ENCODE peak calls at places on chromosomes 13 and 19, in nine cellular contexts. T is body of pancreas; A is uterus; W is ascending aorta; M is breast epithelium; Z is effector memory CD4-positive, alpha-beta T cell; F is Panc1; V is Caco-2; R is fibroblast of lung. P is an unnamed sample. For H3K9me3, the result is how much of the 10 kb centered on the place peaks cover.

GRCh38 chr13:73608731-73609485 is 525.3 kb downstream of the KLF12 start:
- DNase-seq in T (no peak), A (no peak), W (no peak), M (no peak), Z (no peak), F (no peak), V (no peak), R (no peak), P (no peak)

GRCh38 chr13:80528733-80529132 is 187.8 kb upstream of the SPRY2 start:
- DNase-seq in T (no peak), A (no peak), W (no peak), M (no peak), Z (no peak), F (no peak), V (no peak), R (no peak), P (no peak)

GRCh38 chr13:109816112-109816978 is 30.0 kb upstream of the IRS2 start:
- DNase-seq in T (peak), A (no peak), W (no peak), M (no peak), Z (no peak), F (no peak), V (no peak), R (no peak), P (no peak)

GRCh38 chr19:49851456-49852259 is 699 bp downstream of the PTOV1 start:
- DNase-seq in T (peak), A (peak), W (no peak), M (no peak), Z (peak), F (no peak), V (peak), R (no peak), P (peak)

GRCh38 chr13:34863360-34864135 is 78.5 kb upstream of the NBEA start:
- DNase-seq in T (no peak), A (no peak), W (no peak), M (no peak), Z (no peak), F (no peak), V (peak), R (peak), P (no peak)

GRCh38 chr19:47615714-47616113 is 6.8 kb downstream of the BICRA start:
- DNase-seq in T (no peak), A (no peak), W (no peak), M (peak), Z (no peak), F (no peak), V (no peak), R (no peak), P (no peak)

GRCh38 chr19:30047355-30047895 is 105.4 kb downstream of the URI1 start:
- DNase-seq in T (no peak), A (no peak), W (no peak), M (no peak), Z (no peak), F (no peak), V (no peak), R (no peak), P (no peak)

GRCh38 chr13:38398810-38399493 is 49.3 kb downstream of the UFM1 start:
- DNase-seq in T (no peak), A (no peak), W (no peak), M (no peak), Z (no peak), F (no peak), V (no peak), R (peak), P (peak)

GRCh38 chr13:64470751-64471150 is 2759.4 kb downstream of the PCDH9 start:
- DNase-seq in T (no peak), A (no peak), W (no peak), M (no peak), Z (no peak), F (no peak), V (no peak), R (no peak), P (no peak)

GRCh38 chr19:53034948-53035675 is 9.4 kb upstream of the ERVV-2 start:
- DNase-seq in T (no peak), A (no peak), W (no peak), M (no peak), Z (no peak), F (no peak), V (no peak), R (no peak), P (no peak)

GRCh38 chr19:53034054-53034453 is 10.5 kb upstream of the ERVV-2 start:
- DNase-seq in T (no peak), A (no peak), W (no peak), M (no peak), Z (no peak), F (no peak), V (no peak), R (no peak), P (no peak)

GRCh38 chr19:53041366-53041765 is 3.2 kb upstream of the ERVV-2 start:
- DNase-seq in T (no peak), A (no peak), W (no peak), M (no peak), Z (no peak), F (no peak), V (no peak), R (no peak), P (no peak)

DNA sequence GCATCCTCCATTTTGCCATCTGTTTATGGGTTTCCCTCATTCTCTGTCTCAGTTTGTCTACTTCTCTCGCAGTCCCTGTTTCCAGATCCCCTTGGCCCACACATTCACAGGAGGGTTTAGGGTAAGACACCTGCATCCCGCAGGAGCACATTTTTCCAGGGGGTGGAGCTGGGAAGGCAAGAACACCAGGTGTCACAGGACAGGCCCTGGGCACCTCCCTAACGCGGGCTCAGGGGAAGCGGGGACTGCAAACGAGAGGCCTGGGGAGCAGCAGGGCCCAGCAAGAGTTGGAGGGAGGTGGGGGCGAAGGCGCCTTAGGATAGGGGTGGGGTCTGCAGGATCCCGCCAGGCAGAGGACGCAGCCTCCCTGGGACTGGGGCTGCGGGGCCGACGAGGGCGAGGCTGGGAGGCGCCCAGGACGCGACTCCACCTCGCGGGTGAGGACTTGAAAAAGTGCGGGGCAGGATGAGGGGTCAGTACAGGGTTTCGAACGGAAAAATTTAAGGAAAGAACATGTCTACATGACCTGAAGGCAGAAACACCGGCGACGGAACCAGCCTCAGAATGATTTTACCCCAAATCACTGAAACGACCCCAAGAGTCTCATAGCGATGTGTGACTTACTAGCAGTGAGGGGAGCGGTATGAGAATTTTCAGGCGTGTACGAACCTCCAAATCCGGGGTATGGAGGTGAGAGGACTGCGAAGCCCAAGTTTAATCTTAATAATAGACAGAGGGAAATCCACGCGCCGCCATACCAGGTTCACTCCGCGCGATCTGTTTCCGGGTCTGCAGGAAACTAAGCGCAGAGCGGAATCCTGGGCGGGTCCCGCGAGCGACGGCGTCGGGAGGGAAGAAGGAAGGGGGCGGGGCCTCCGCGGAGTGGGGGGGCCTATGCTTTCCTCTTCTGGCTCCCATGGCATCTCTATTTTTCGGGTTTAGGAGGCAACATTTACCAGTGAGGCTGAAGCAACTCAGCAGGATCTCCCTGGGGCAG is 7.1 kb upstream of the ERVV-2 start:
- DNase-seq in T (peak), A (no peak), W (no peak), M (no peak), Z (no peak), F (no peak), V (no peak), R (peak), P (peak)
- H3K9me3 ChIP-seq in T (under half), A (under half), W (under half), M (under half), Z (under half), F (under half), V (under half), R (under half), P (under half)

GRCh38 chr19:52138614-52139290 is 986 bp downstream of the ZNF616 start:
- DNase-seq in T (peak), A (peak), W (no peak), M (no peak), Z (no peak), F (no peak), V (peak), R (no peak), P (peak)

GRCh38 chr19:52140077-52140710 is 456 bp upstream of the ZNF616 start:
- DNase-seq in T (peak), A (no peak), W (no peak), M (no peak), Z (no peak), F (no peak), V (no peak), R (no peak), P (no peak)

GRCh38 chr19:52142001-52142595 is 2.4 kb upstream of the ZNF616 start:
- DNase-seq in T (no peak), A (no peak), W (no peak), M (no peak), Z (no peak), F (no peak), V (no peak), R (no peak), P (no peak)

DNA sequence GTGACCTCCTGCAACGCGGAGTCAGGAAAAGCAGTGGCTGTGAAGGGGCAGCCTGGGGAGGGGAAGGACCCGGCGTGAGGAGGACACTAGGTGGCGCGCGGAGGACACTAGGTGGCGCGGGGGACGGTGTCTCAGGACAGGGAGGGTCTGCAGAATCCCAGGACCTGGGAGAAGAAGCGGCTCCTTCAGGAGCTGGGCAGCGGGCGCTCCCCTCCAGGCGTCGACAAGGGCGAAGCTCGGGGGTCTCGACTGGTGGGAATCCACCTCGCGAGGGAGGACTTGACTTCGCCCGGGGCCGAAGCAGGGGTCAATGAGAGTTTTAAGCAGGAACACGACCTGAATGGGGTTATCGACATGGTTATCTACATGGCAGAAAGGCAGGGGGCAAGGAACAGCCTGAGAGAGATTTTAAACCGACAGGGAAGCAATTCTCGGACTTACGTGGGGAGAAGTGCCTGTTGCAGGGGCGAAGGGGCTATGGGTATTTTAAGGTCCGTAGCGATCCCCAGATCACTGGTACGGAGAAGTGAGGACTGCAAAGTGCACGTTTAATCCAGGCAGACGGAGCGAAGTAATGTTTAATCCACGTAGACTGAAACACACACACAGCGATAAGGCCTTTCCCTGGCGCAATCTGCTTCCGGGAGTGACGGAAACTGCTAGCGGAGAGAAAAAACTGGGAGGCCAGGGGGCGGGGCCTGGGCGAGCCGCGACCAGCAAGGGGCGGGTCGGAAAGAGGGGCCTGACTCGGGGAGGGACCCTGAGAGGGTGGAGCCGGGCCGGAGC is at the start of gene ZNF616:
- DNase-seq in T (peak), A (peak), W (peak), M (peak), Z (peak), F (peak), V (peak), R (peak), P (peak)
- H3K9me3 ChIP-seq in T (under half), A (under half), W (under half), M (under half), Z (under half), F (under half), V (under half), R (under half), P (under half)

GRCh38 chr19:56608274-56608964 is 13.3 kb downstream of the ZNF71 start:
- DNase-seq in T (no peak), A (no peak), W (no peak), M (no peak), Z (no peak), F (no peak), V (no peak), R (no peak), P (no peak)
- H3K9me3 ChIP-seq in T (under half), A (under half), W (half or more), M (half or more), Z (half or more), F (half or more), V (under half), R (under half), P (under half)

GRCh38 chr19:33281296-33281926 is 20.9 kb downstream of the CEBPA start:
- DNase-seq in T (no peak), A (no peak), W (no peak), M (no peak), Z (no peak), F (no peak), V (no peak), R (no peak), P (no peak)

GRCh38 chr19:33284146-33284643 is 18.1 kb downstream of the CEBPA start:
- DNase-seq in T (no peak), A (no peak), W (no peak), M (no peak), Z (no peak), F (no peak), V (no peak), R (no peak), P (no peak)

GRCh38 chr19:33283578-33283977 is 18.8 kb downstream of the CEBPA start:
- DNase-seq in T (no peak), A (no peak), W (no peak), M (no peak), Z (no peak), F (no peak), V (no peak), R (no peak), P (no peak)

GRCh38 chr19:33280351-33280921 is 21.9 kb downstream of the CEBPA start:
- DNase-seq in T (no peak), A (no peak), W (no peak), M (no peak), Z (no peak), F (no peak), V (no peak), R (no peak), P (no peak)

DNA sequence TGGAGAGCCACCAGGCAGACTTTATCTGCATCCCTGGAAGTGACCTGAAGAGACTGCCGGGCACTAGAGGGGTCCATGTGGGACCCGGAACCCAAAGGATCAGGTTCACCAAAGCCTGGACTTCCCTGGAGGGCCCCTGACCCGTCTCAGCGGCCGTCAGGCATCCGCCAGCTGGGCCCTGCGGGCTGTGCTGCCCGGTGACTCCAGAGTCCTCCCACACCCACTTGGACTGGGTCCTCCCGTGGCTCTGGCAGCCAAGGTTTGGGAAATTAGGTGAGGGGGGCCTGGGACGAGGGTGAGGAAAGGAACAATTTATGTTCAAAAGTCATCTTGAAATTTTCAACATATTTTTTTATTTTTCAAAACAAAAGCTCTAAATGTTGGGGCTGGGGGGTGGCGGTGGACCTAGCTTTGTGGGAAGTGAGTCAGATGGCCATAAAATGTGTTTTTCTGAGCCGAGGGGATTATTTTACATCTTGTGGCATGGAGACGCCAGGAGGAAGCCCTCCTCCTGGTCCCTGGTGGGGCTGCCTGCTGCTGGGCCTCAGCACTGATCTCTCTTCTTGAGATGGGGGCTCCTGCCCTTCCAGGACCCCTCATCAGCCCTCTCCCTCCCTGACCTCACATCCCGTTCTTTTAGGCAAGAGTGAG is 20.2 kb downstream of the CEBPA start:
- DNase-seq in T (no peak), A (no peak), W (no peak), M (no peak), Z (no peak), F (no peak), V (no peak), R (no peak), P (no peak)
- H3K9me3 ChIP-seq in T (under half), A (under half), W (under half), M (under half), Z (under half), F (under half), V (under half), R (under half), P (under half)

GRCh38 chr19:48818234-48818823 is 7.5 kb upstream of the BCAT2 start:
- DNase-seq in T (peak), A (no peak), W (no peak), M (no peak), Z (no peak), F (no peak), V (no peak), R (no peak), P (no peak)
- H3K9me3 ChIP-seq in T (under half), A (under half), W (under half), M (under half), Z (under half), F (under half), V (under half), R (under half), P (under half)

DNA sequence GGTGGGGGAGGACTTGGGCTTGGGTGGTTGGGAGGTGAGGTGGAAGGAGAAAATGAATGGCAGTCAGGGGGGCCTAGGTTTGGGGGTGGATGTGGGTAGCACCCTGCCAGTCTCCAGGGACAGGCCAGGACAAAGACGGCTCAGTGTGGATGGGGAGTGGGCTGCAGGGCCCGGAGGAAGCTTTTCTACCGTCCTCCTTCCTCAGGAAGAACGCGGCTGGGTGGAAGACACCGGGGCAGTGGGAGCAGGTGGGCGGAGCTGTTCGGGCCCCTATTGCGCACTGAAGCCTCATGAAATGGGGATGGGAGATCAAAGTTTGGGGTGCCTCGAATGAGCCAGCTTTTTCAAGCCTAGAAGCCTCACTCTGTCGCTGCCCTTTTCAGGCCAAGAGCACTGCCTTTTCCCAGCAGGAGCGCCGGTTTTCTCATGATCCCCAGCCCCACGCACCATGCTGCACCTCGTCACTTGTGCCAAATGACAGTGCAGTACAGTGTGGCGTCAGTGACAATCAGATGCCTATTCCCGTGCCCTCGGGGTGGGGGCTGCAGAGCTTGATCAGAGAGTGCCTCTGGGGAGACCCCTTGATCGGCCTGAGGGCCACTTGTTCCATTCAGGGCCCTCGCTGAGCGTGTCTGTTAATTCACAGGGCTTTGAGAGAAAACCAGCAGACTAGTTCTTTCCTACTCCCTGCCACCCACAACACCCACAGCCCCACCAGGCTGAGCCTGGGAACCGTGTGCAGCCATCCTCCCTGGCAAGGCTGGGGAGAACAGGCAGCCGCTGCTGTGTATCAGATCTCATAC is 1.5 kb downstream of the CALM3 start:
- DNase-seq in T (no peak), A (peak), W (no peak), M (peak), Z (no peak), F (no peak), V (no peak), R (no peak), P (no peak)
- H3K9me3 ChIP-seq in T (under half), A (under half), W (under half), M (under half), Z (under half), F (under half), V (under half), R (under half), P (under half)